ENCODE peak calls at places on chromosomes 3 and 15, in five cellular contexts. One of them, this sample, is unnamed.
A peak's percentile ranks its signal among the peaks of the same experiment; 100 is the strongest.

GRCh38 chr3:21484323-21485154 is 266.5 kb downstream of the ZNF385D start:
- DNase-seq in breast epithelium: no peak
- DNase-seq in GM12878: peak; percentile 4
- DNase-seq in ovary: peak; percentile 49
- DNase-seq in uterus: peak; percentile 47
- DNase-seq in this sample: no peak

GRCh38 chr3:132220986-132221385 is 96.2 kb upstream of the ACP3 start:
- DNase-seq in breast epithelium: no peak
- DNase-seq in GM12878: no peak
- DNase-seq in ovary: no peak
- DNase-seq in uterus: no peak
- DNase-seq in this sample: no peak

GRCh38 chr3:141335531-141336042 is 32.7 kb upstream of the ZBTB38 start:
- DNase-seq in breast epithelium: no peak
- DNase-seq in GM12878: no peak
- DNase-seq in ovary: no peak
- DNase-seq in uterus: no peak
- DNase-seq in this sample: no peak

GRCh38 chr3:71348001-71348632 is 235.4 kb downstream of the FOXP1 start:
- DNase-seq in breast epithelium: no peak
- DNase-seq in GM12878: no peak
- DNase-seq in ovary: no peak
- DNase-seq in uterus: no peak
- DNase-seq in this sample: no peak

GRCh38 chr15:59918994-59919951 is 84.8 kb upstream of the FOXB1 start:
- DNase-seq in breast epithelium: no peak
- DNase-seq in GM12878: peak; percentile 57
- DNase-seq in ovary: no peak
- DNase-seq in uterus: no peak
- DNase-seq in this sample: no peak

GRCh38 chr15:101568304-101568703 is 78.8 kb upstream of the PCSK6 start:
- DNase-seq in breast epithelium: no peak
- DNase-seq in GM12878: no peak
- DNase-seq in ovary: no peak
- DNase-seq in uterus: no peak
- DNase-seq in this sample: no peak

GRCh38 chr3:152267831-152268500 is 763 bp upstream of the MBNL1 start:
- DNase-seq in breast epithelium: no peak
- DNase-seq in GM12878: no peak
- DNase-seq in ovary: no peak
- DNase-seq in uterus: no peak
- DNase-seq in this sample: no peak

GRCh38 chr15:79644091-79644490 is 212.0 kb downstream of the MINAR1 start:
- DNase-seq in breast epithelium: no peak
- DNase-seq in GM12878: no peak
- DNase-seq in ovary: no peak
- DNase-seq in uterus: no peak
- DNase-seq in this sample: no peak

GRCh38 chr15:52502608-52503007 is 26.1 kb downstream of the MYO5A start:
- DNase-seq in breast epithelium: no peak
- DNase-seq in GM12878: no peak
- DNase-seq in ovary: no peak
- DNase-seq in uterus: no peak
- DNase-seq in this sample: no peak

GRCh38 chr3:43709022-43709421 is 18.3 kb downstream of the ABHD5 start:
- DNase-seq in breast epithelium: no peak
- DNase-seq in GM12878: no peak
- DNase-seq in ovary: no peak
- DNase-seq in uterus: no peak
- DNase-seq in this sample: no peak

GRCh38 chr15:101078669-101079323 is 159.6 kb downstream of the LRRK1 start:
- DNase-seq in breast epithelium: no peak
- DNase-seq in GM12878: no peak
- DNase-seq in ovary: no peak
- DNase-seq in uterus: no peak
- DNase-seq in this sample: peak; percentile 49

GRCh38 chr3:52973806-52974205 is 72.1 kb downstream of the SFMBT1 start:
- DNase-seq in breast epithelium: no peak
- DNase-seq in GM12878: no peak
- DNase-seq in ovary: no peak
- DNase-seq in uterus: no peak
- DNase-seq in this sample: no peak

GRCh38 chr15:92170897-92171296 is 222.8 kb upstream of the ST8SIA2 start:
- DNase-seq in breast epithelium: no peak
- DNase-seq in GM12878: no peak
- DNase-seq in ovary: no peak
- DNase-seq in uterus: no peak
- DNase-seq in this sample: no peak

GRCh38 chr3:8500208-8500961 is 1.2 kb upstream of the LMCD1 start:
- DNase-seq in breast epithelium: peak; percentile 70
- DNase-seq in GM12878: no peak
- DNase-seq in ovary: peak; percentile 31
- DNase-seq in uterus: no peak
- DNase-seq in this sample: no peak

GRCh38 chr3:50256978-50257890 is 11.7 kb upstream of the SEMA3B start:
- DNase-seq in breast epithelium: no peak
- DNase-seq in GM12878: no peak
- DNase-seq in ovary: no peak
- DNase-seq in uterus: no peak
- DNase-seq in this sample: no peak

GRCh38 chr3:159210336-159210735 is 408.5 kb downstream of the MFSD1 start:
- DNase-seq in breast epithelium: no peak
- DNase-seq in GM12878: no peak
- DNase-seq in ovary: no peak
- DNase-seq in uterus: no peak
- DNase-seq in this sample: no peak

GRCh38 chr15:93027413-93027812 is 61.6 kb downstream of the RGMA start:
- DNase-seq in breast epithelium: no peak
- DNase-seq in GM12878: no peak
- DNase-seq in ovary: no peak
- DNase-seq in uterus: no peak
- DNase-seq in this sample: peak; percentile 74

GRCh38 chr3:108669211-108669610 is 79.7 kb downstream of the DZIP3 start:
- DNase-seq in breast epithelium: no peak
- DNase-seq in GM12878: peak; percentile 9
- DNase-seq in ovary: no peak
- DNase-seq in uterus: no peak
- DNase-seq in this sample: no peak

GRCh38 chr3:106423321-106424225 is 554.8 kb upstream of the CBLB start:
- DNase-seq in breast epithelium: no peak
- DNase-seq in GM12878: no peak
- DNase-seq in ovary: no peak
- DNase-seq in uterus: no peak
- DNase-seq in this sample: no peak

GRCh38 chr3:25686766-25687165 is 22.1 kb upstream of the TOP2B start:
- DNase-seq in breast epithelium: no peak
- DNase-seq in GM12878: no peak
- DNase-seq in ovary: no peak
- DNase-seq in uterus: no peak
- DNase-seq in this sample: no peak

GRCh38 chr15:42046597-42046996 is 25.8 kb upstream of the PLA2G4E start:
- DNase-seq in breast epithelium: no peak
- DNase-seq in GM12878: no peak
- DNase-seq in ovary: no peak
- DNase-seq in uterus: no peak
- DNase-seq in this sample: no peak

GRCh38 chr15:52789008-52789600 is 1.0 kb downstream of the ONECUT1 start:
- DNase-seq in breast epithelium: no peak
- DNase-seq in GM12878: no peak
- DNase-seq in ovary: no peak
- DNase-seq in uterus: no peak
- DNase-seq in this sample: no peak

GRCh38 chr3:38334656-38335055 is 11.9 kb upstream of the XYLB start:
- DNase-seq in breast epithelium: no peak
- DNase-seq in GM12878: no peak
- DNase-seq in ovary: no peak
- DNase-seq in uterus: no peak
- DNase-seq in this sample: no peak

GRCh38 chr15:74202461-74203401 is at the start of gene STRA6:
- DNase-seq in breast epithelium: peak; percentile 44
- DNase-seq in GM12878: no peak
- DNase-seq in ovary: no peak
- DNase-seq in uterus: no peak
- DNase-seq in this sample: no peak
- TF ChIP-seq POLR2A in breast epithelium: no peak
- TF ChIP-seq POLR2A in GM12878: no peak
- TF ChIP-seq POLR2A in ovary: no peak
- TF ChIP-seq POLR2A in uterus: no peak
- TF ChIP-seq POLR2A in this sample: no peak

GRCh38 chr15:63122002-63122893 is 587 bp downstream of the LACTB start:
- DNase-seq in breast epithelium: peak; percentile 93
- DNase-seq in GM12878: peak; percentile 44
- DNase-seq in ovary: peak; percentile 81
- DNase-seq in uterus: peak; percentile 87
- DNase-seq in this sample: peak; percentile 93
- TF ChIP-seq POLR2A in breast epithelium: no peak
- TF ChIP-seq POLR2A in GM12878: no peak
- TF ChIP-seq POLR2A in ovary: no peak
- TF ChIP-seq POLR2A in uterus: no peak
- TF ChIP-seq POLR2A in this sample: no peak

DNA sequence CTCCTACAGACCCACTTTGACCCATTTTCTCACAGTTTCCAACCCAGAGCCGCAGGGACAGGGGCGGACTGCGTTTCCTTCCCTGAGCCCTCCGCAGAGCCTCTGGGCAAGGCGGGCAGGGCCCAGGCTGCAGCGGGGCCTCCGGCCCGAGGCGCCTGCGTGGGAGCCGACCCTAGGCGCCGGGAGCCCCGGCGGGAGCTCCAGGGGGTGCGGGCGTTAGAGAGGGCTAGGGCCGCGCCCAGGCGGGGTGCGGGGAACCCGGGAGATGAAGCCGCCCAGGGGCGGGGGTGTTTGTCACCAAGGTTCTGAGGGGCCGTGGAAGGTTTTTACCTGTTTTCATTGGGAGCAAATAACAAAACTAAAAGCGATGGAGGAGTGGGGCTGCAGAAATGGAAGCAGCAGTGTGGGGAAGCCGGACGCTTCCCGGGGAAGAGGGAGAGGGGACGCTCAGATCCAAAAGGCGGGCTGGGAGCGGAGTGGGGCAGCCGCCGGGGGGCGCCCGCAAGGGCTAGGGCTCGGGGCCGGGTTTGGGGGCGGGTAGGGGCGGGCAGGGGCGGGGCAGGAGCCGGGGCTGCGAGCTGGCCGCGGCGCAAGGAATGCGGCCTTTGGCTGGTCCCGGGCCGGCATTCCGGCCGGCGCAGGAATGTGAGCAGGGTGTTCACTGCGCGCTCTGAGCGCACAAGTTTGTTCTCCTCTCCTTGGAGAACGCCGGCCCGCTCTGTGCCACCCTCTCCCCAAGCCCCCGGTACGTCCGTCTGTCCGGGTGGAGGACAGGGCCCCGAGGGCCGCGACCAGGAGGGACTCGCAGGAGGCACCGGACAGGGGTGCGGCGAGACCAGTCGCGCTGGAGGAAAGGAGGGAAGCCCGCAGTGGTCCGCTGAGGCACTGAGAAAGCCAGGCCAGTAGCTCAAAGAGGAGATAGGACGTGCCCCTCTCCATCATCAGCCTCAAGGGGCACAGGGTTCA is 61.1 kb downstream of the AMOTL2 start:
- DNase-seq in breast epithelium: peak; percentile 76
- DNase-seq in GM12878: no peak
- DNase-seq in ovary: peak; percentile 64
- DNase-seq in uterus: peak; percentile 70
- DNase-seq in this sample: peak; percentile 91
- TF ChIP-seq POLR2A in breast epithelium: no peak
- TF ChIP-seq POLR2A in GM12878: no peak
- TF ChIP-seq POLR2A in ovary: no peak
- TF ChIP-seq POLR2A in uterus: peak; percentile 43
- TF ChIP-seq POLR2A in this sample: peak; percentile 83

GRCh38 chr3:42133500-42134298 is 42.5 kb downstream of the TRAK1 start:
- DNase-seq in breast epithelium: no peak
- DNase-seq in GM12878: no peak
- DNase-seq in ovary: no peak
- DNase-seq in uterus: no peak
- DNase-seq in this sample: no peak

GRCh38 chr3:42130007-42130328 is 38.8 kb downstream of the TRAK1 start:
- DNase-seq in breast epithelium: no peak
- DNase-seq in GM12878: no peak
- DNase-seq in ovary: no peak
- DNase-seq in uterus: no peak
- DNase-seq in this sample: no peak

GRCh38 chr3:42128526-42128925 is 37.4 kb downstream of the TRAK1 start:
- DNase-seq in breast epithelium: no peak
- DNase-seq in GM12878: no peak
- DNase-seq in ovary: no peak
- DNase-seq in uterus: no peak
- DNase-seq in this sample: no peak

GRCh38 chr3:42129014-42129953 is 38.1 kb downstream of the TRAK1 start:
- DNase-seq in breast epithelium: peak; percentile 53
- DNase-seq in GM12878: no peak
- DNase-seq in ovary: no peak
- DNase-seq in uterus: no peak
- DNase-seq in this sample: peak; percentile 53

GRCh38 chr3:42130329-42131070 is 39.3 kb downstream of the TRAK1 start:
- DNase-seq in breast epithelium: no peak
- DNase-seq in GM12878: no peak
- DNase-seq in ovary: no peak
- DNase-seq in uterus: no peak
- DNase-seq in this sample: peak; percentile 27
- TF ChIP-seq POLR2A in breast epithelium: no peak
- TF ChIP-seq POLR2A in GM12878: no peak
- TF ChIP-seq POLR2A in ovary: no peak
- TF ChIP-seq POLR2A in uterus: no peak
- TF ChIP-seq POLR2A in this sample: no peak

DNA sequence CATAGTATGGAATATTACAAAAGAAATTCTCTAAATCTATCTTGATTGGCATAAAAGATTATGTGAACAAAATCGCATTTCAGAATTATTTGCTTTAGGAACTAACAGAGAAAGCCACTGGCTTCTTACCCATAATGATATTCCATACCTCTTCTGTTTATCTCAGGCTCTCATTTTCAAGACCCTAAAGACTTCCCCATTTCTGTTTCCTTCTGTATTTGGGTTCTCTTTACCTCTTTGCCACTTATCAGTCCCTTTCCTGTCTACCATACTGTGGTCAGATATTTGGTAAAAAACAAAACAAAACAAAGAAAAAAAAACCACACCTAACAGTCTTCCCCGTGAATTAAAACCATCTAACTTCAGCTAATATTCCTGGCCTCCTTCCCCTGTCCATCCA is 108.5 kb downstream of the LRRC28 start:
- DNase-seq in breast epithelium: no peak
- DNase-seq in GM12878: no peak
- DNase-seq in ovary: no peak
- DNase-seq in uterus: no peak
- DNase-seq in this sample: no peak
- TF ChIP-seq POLR2A in breast epithelium: no peak
- TF ChIP-seq POLR2A in GM12878: no peak
- TF ChIP-seq POLR2A in ovary: no peak
- TF ChIP-seq POLR2A in uterus: no peak
- TF ChIP-seq POLR2A in this sample: no peak